ENCODE peak calls at places on chromosomes 11 and 22, in six cellular contexts. One of them, this sample, is unnamed.

GRCh38 chr22:31349960-31350359 is 3.8 kb upstream of the PATZ1 start:
- DNase-seq in EH: peak; percentile 20
- DNase-seq in KBM-7: no peak
- DNase-seq in Caco-2: no peak
- DNase-seq in mucosa of descending colon: no peak
- DNase-seq in stimulated activated CD4-positive, alpha-beta T cell treated with anti-CD3 and anti-CD28 coated beads, Interleukin-15, amount 100 ng/mL, for 24 hours: no peak
- DNase-seq in this sample: no peak

GRCh38 chr11:122656073-122656630 is 630 bp downstream of the UBASH3B start:
- DNase-seq in mucosa of descending colon: peak; percentile 66
- DNase-seq in stimulated activated CD4-positive, alpha-beta T cell treated with anti-CD3 and anti-CD28 coated beads, Interleukin-15, amount 100 ng/mL, for 24 hours: peak; percentile 74
- DNase-seq in KBM-7: peak; percentile 37
- DNase-seq in Caco-2: peak; percentile 69
- DNase-seq in EH: peak; percentile 75
- DNase-seq in this sample: no peak

GRCh38 chr22:17966403-17966717 is 58.0 kb downstream of the MICAL3 start:
- DNase-seq in mucosa of descending colon: no peak
- DNase-seq in Caco-2: no peak
- DNase-seq in KBM-7: no peak
- DNase-seq in EH: no peak
- DNase-seq in stimulated activated CD4-positive, alpha-beta T cell treated with anti-CD3 and anti-CD28 coated beads, Interleukin-15, amount 100 ng/mL, for 24 hours: no peak
- DNase-seq in this sample: no peak

GRCh38 chr11:134725939-134726639 is 314.0 kb upstream of the B3GAT1 start:
- DNase-seq in Caco-2: no peak
- DNase-seq in stimulated activated CD4-positive, alpha-beta T cell treated with anti-CD3 and anti-CD28 coated beads, Interleukin-15, amount 100 ng/mL, for 24 hours: no peak
- DNase-seq in KBM-7: no peak
- DNase-seq in EH: no peak
- DNase-seq in mucosa of descending colon: peak; percentile 60
- DNase-seq in this sample: no peak

GRCh38 chr11:62242021-62242420 is at the start of gene SCGB1D2:
- DNase-seq in Caco-2: no peak
- DNase-seq in EH: no peak
- DNase-seq in mucosa of descending colon: no peak
- DNase-seq in stimulated activated CD4-positive, alpha-beta T cell treated with anti-CD3 and anti-CD28 coated beads, Interleukin-15, amount 100 ng/mL, for 24 hours: no peak
- DNase-seq in KBM-7: no peak
- DNase-seq in this sample: no peak

GRCh38 chr11:9739108-9739507 is 75.2 kb downstream of the SWAP70 start:
- DNase-seq in KBM-7: peak; percentile 81
- DNase-seq in EH: no peak
- DNase-seq in stimulated activated CD4-positive, alpha-beta T cell treated with anti-CD3 and anti-CD28 coated beads, Interleukin-15, amount 100 ng/mL, for 24 hours: no peak
- DNase-seq in mucosa of descending colon: no peak
- DNase-seq in Caco-2: no peak
- DNase-seq in this sample: no peak

GRCh38 chr11:35583126-35583525 is 35.1 kb upstream of the FJX1 start:
- DNase-seq in EH: peak; percentile 85
- DNase-seq in stimulated activated CD4-positive, alpha-beta T cell treated with anti-CD3 and anti-CD28 coated beads, Interleukin-15, amount 100 ng/mL, for 24 hours: no peak
- DNase-seq in mucosa of descending colon: no peak
- DNase-seq in KBM-7: no peak
- DNase-seq in Caco-2: no peak
- DNase-seq in this sample: no peak

GRCh38 chr22:39446239-39446721 is 10.5 kb upstream of the MGAT3 start:
- DNase-seq in KBM-7: no peak
- DNase-seq in mucosa of descending colon: peak; percentile 58
- DNase-seq in Caco-2: peak; percentile 66
- DNase-seq in EH: no peak
- DNase-seq in stimulated activated CD4-positive, alpha-beta T cell treated with anti-CD3 and anti-CD28 coated beads, Interleukin-15, amount 100 ng/mL, for 24 hours: no peak
- DNase-seq in this sample: no peak

GRCh38 chr22:36758792-36759271 is 17.1 kb downstream of the IFT27 start:
- DNase-seq in mucosa of descending colon: no peak
- DNase-seq in Caco-2: no peak
- DNase-seq in stimulated activated CD4-positive, alpha-beta T cell treated with anti-CD3 and anti-CD28 coated beads, Interleukin-15, amount 100 ng/mL, for 24 hours: no peak
- DNase-seq in EH: no peak
- DNase-seq in KBM-7: no peak
- DNase-seq in this sample: no peak

GRCh38 chr11:47987781-47988180 is 7.4 kb downstream of the PTPRJ start:
- DNase-seq in EH: no peak
- DNase-seq in mucosa of descending colon: peak; percentile 53
- DNase-seq in Caco-2: no peak
- DNase-seq in KBM-7: no peak
- DNase-seq in stimulated activated CD4-positive, alpha-beta T cell treated with anti-CD3 and anti-CD28 coated beads, Interleukin-15, amount 100 ng/mL, for 24 hours: no peak
- DNase-seq in this sample: no peak

GRCh38 chr22:39427751-39428596 is 28.4 kb downstream of the TAB1 start:
- DNase-seq in stimulated activated CD4-positive, alpha-beta T cell treated with anti-CD3 and anti-CD28 coated beads, Interleukin-15, amount 100 ng/mL, for 24 hours: no peak
- DNase-seq in Caco-2: no peak
- DNase-seq in KBM-7: no peak
- DNase-seq in EH: no peak
- DNase-seq in mucosa of descending colon: peak; percentile 9
- DNase-seq in this sample: no peak

GRCh38 chr11:85464283-85464682 is 162.9 kb downstream of the DLG2 start:
- DNase-seq in stimulated activated CD4-positive, alpha-beta T cell treated with anti-CD3 and anti-CD28 coated beads, Interleukin-15, amount 100 ng/mL, for 24 hours: no peak
- DNase-seq in EH: no peak
- DNase-seq in KBM-7: peak; percentile 25
- DNase-seq in mucosa of descending colon: no peak
- DNase-seq in Caco-2: no peak
- DNase-seq in this sample: no peak

GRCh38 chr22:43275545-43275981 is 67.6 kb downstream of the SCUBE1 start:
- DNase-seq in Caco-2: no peak
- DNase-seq in EH: peak; percentile 17
- DNase-seq in stimulated activated CD4-positive, alpha-beta T cell treated with anti-CD3 and anti-CD28 coated beads, Interleukin-15, amount 100 ng/mL, for 24 hours: no peak
- DNase-seq in KBM-7: peak; percentile 92
- DNase-seq in mucosa of descending colon: no peak
- DNase-seq in this sample: no peak

GRCh38 chr11:91396243-91397133 is 828.1 kb upstream of the FAT3 start:
- DNase-seq in mucosa of descending colon: no peak
- DNase-seq in stimulated activated CD4-positive, alpha-beta T cell treated with anti-CD3 and anti-CD28 coated beads, Interleukin-15, amount 100 ng/mL, for 24 hours: no peak
- DNase-seq in Caco-2: no peak
- DNase-seq in EH: no peak
- DNase-seq in KBM-7: no peak
- DNase-seq in this sample: no peak

GRCh38 chr11:19646921-19647320 is 65.7 kb upstream of the NAV2 start:
- DNase-seq in mucosa of descending colon: no peak
- DNase-seq in Caco-2: no peak
- DNase-seq in EH: peak; percentile 99
- DNase-seq in KBM-7: no peak
- DNase-seq in stimulated activated CD4-positive, alpha-beta T cell treated with anti-CD3 and anti-CD28 coated beads, Interleukin-15, amount 100 ng/mL, for 24 hours: no peak
- DNase-seq in this sample: no peak

GRCh38 chr11:19938866-19939265 is 221.4 kb downstream of the DBX1 start:
- DNase-seq in KBM-7: no peak
- DNase-seq in stimulated activated CD4-positive, alpha-beta T cell treated with anti-CD3 and anti-CD28 coated beads, Interleukin-15, amount 100 ng/mL, for 24 hours: no peak
- DNase-seq in Caco-2: no peak
- DNase-seq in mucosa of descending colon: no peak
- DNase-seq in EH: no peak
- DNase-seq in this sample: no peak

GRCh38 chr11:24828938-24829337 is 332.1 kb downstream of the LUZP2 start:
- DNase-seq in mucosa of descending colon: no peak
- DNase-seq in EH: no peak
- DNase-seq in stimulated activated CD4-positive, alpha-beta T cell treated with anti-CD3 and anti-CD28 coated beads, Interleukin-15, amount 100 ng/mL, for 24 hours: no peak
- DNase-seq in KBM-7: no peak
- DNase-seq in Caco-2: no peak
- DNase-seq in this sample: no peak

GRCh38 chr22:25482091-25482760 is 82.2 kb upstream of the GRK3 start:
- DNase-seq in stimulated activated CD4-positive, alpha-beta T cell treated with anti-CD3 and anti-CD28 coated beads, Interleukin-15, amount 100 ng/mL, for 24 hours: no peak
- DNase-seq in Caco-2: no peak
- DNase-seq in mucosa of descending colon: no peak
- DNase-seq in EH: no peak
- DNase-seq in KBM-7: no peak
- DNase-seq in this sample: no peak

GRCh38 chr11:118633979-118634378 is 26.6 kb downstream of the PHLDB1 start:
- DNase-seq in stimulated activated CD4-positive, alpha-beta T cell treated with anti-CD3 and anti-CD28 coated beads, Interleukin-15, amount 100 ng/mL, for 24 hours: no peak
- DNase-seq in Caco-2: no peak
- DNase-seq in mucosa of descending colon: no peak
- DNase-seq in EH: peak; percentile 63
- DNase-seq in KBM-7: no peak
- DNase-seq in this sample: no peak

GRCh38 chr11:79259800-79260199 is 181.0 kb downstream of the TENM4 start:
- DNase-seq in EH: peak; percentile 18
- DNase-seq in stimulated activated CD4-positive, alpha-beta T cell treated with anti-CD3 and anti-CD28 coated beads, Interleukin-15, amount 100 ng/mL, for 24 hours: no peak
- DNase-seq in mucosa of descending colon: no peak
- DNase-seq in Caco-2: no peak
- DNase-seq in KBM-7: no peak
- DNase-seq in this sample: no peak

GRCh38 chr11:11960687-11961086 is 47.7 kb downstream of the DKK3 start:
- DNase-seq in stimulated activated CD4-positive, alpha-beta T cell treated with anti-CD3 and anti-CD28 coated beads, Interleukin-15, amount 100 ng/mL, for 24 hours: no peak
- DNase-seq in mucosa of descending colon: no peak
- DNase-seq in KBM-7: peak; percentile 24
- DNase-seq in EH: peak; percentile 48
- DNase-seq in Caco-2: no peak
- DNase-seq in this sample: no peak

GRCh38 chr11:65377036-65377435 is 5.4 kb downstream of the SLC25A45 start:
- DNase-seq in Caco-2: no peak
- DNase-seq in EH: no peak
- DNase-seq in mucosa of descending colon: no peak
- DNase-seq in stimulated activated CD4-positive, alpha-beta T cell treated with anti-CD3 and anti-CD28 coated beads, Interleukin-15, amount 100 ng/mL, for 24 hours: no peak
- DNase-seq in KBM-7: no peak
- DNase-seq in this sample: no peak

GRCh38 chr11:133382217-133382746 is 150.0 kb downstream of the OPCML start:
- DNase-seq in stimulated activated CD4-positive, alpha-beta T cell treated with anti-CD3 and anti-CD28 coated beads, Interleukin-15, amount 100 ng/mL, for 24 hours: no peak
- DNase-seq in EH: no peak
- DNase-seq in mucosa of descending colon: no peak
- DNase-seq in Caco-2: no peak
- DNase-seq in KBM-7: no peak
- DNase-seq in this sample: no peak

GRCh38 chr11:47768090-47768620 is 1.0 kb upstream of the FNBP4 start:
- DNase-seq in stimulated activated CD4-positive, alpha-beta T cell treated with anti-CD3 and anti-CD28 coated beads, Interleukin-15, amount 100 ng/mL, for 24 hours: peak; percentile 50
- DNase-seq in mucosa of descending colon: peak; percentile 74
- DNase-seq in EH: peak; percentile 92
- DNase-seq in Caco-2: no peak
- DNase-seq in KBM-7: peak; percentile 56
- DNase-seq in this sample: no peak

GRCh38 chr22:17368727-17369552 is at the start of gene CECR2:
- DNase-seq in stimulated activated CD4-positive, alpha-beta T cell treated with anti-CD3 and anti-CD28 coated beads, Interleukin-15, amount 100 ng/mL, for 24 hours: peak; percentile 8
- DNase-seq in mucosa of descending colon: peak; percentile 28
- DNase-seq in EH: no peak
- DNase-seq in Caco-2: peak; percentile 39
- DNase-seq in KBM-7: peak; percentile 67
- DNase-seq in this sample: no peak

GRCh38 chr11:65355013-65355775 is 643 bp downstream of the TIGD3 start:
- DNase-seq in stimulated activated CD4-positive, alpha-beta T cell treated with anti-CD3 and anti-CD28 coated beads, Interleukin-15, amount 100 ng/mL, for 24 hours: peak; percentile 73
- DNase-seq in mucosa of descending colon: peak; percentile 69
- DNase-seq in KBM-7: peak; percentile 74
- DNase-seq in Caco-2: peak; percentile 77
- DNase-seq in EH: no peak
- DNase-seq in this sample: no peak

GRCh38 chr11:77506857-77507256 is 33.0 kb upstream of the PAK1 start:
- DNase-seq in stimulated activated CD4-positive, alpha-beta T cell treated with anti-CD3 and anti-CD28 coated beads, Interleukin-15, amount 100 ng/mL, for 24 hours: no peak
- DNase-seq in Caco-2: no peak
- DNase-seq in KBM-7: peak; percentile 46
- DNase-seq in EH: peak; percentile 68
- DNase-seq in mucosa of descending colon: no peak
- DNase-seq in this sample: no peak

GRCh38 chr11:94722735-94723134 is 45.4 kb upstream of the AMOTL1 start:
- DNase-seq in Caco-2: no peak
- DNase-seq in stimulated activated CD4-positive, alpha-beta T cell treated with anti-CD3 and anti-CD28 coated beads, Interleukin-15, amount 100 ng/mL, for 24 hours: no peak
- DNase-seq in KBM-7: no peak
- DNase-seq in mucosa of descending colon: no peak
- DNase-seq in EH: no peak
- DNase-seq in this sample: no peak

GRCh38 chr11:109037856-109038780 is 373.2 kb downstream of the DDX10 start:
- DNase-seq in mucosa of descending colon: no peak
- DNase-seq in EH: peak; percentile 95
- DNase-seq in Caco-2: no peak
- DNase-seq in KBM-7: no peak
- DNase-seq in stimulated activated CD4-positive, alpha-beta T cell treated with anti-CD3 and anti-CD28 coated beads, Interleukin-15, amount 100 ng/mL, for 24 hours: no peak
- DNase-seq in this sample: no peak

GRCh38 chr22:37163618-37164534 is 14.2 kb upstream of the IL2RB start:
- DNase-seq in Caco-2: no peak
- DNase-seq in EH: no peak
- DNase-seq in mucosa of descending colon: peak; percentile 48
- DNase-seq in KBM-7: no peak
- DNase-seq in stimulated activated CD4-positive, alpha-beta T cell treated with anti-CD3 and anti-CD28 coated beads, Interleukin-15, amount 100 ng/mL, for 24 hours: peak; percentile 88
- DNase-seq in this sample: no peak

GRCh38 chr11:2534131-2534956 is 89.5 kb downstream of the KCNQ1 start:
- DNase-seq in Caco-2: peak; percentile 35
- DNase-seq in KBM-7: no peak
- DNase-seq in mucosa of descending colon: peak; percentile 19
- DNase-seq in stimulated activated CD4-positive, alpha-beta T cell treated with anti-CD3 and anti-CD28 coated beads, Interleukin-15, amount 100 ng/mL, for 24 hours: no peak
- DNase-seq in EH: no peak
- DNase-seq in this sample: no peak

This sample was measured in cortex of kidney.